ENCODE peak calls at places on chromosome 12, in six cellular contexts. A is fibroblast of pulmonary artery, I is kidney, S is fibroblast of mammary gland, N is neural progenitor cell, B is ovary. H is an unnamed sample.
A peak's percentile ranks its signal among the peaks of the same experiment; 100 is the strongest.

GRCh38 chr12:13234045-13234641 is 37.6 kb downstream of the EMP1 start:
- DNase-seq in N (peak; percentile 66), A (peak; percentile 80), B (peak; percentile 41), S (peak; percentile 76), I (no peak), H (peak; percentile 55)

GRCh38 chr12:121751034-121751433 is 38.5 kb downstream of the TMEM120B start:
- DNase-seq in A (no peak), B (no peak), N (no peak), I (peak; percentile 37), S (no peak), H (no peak)

GRCh38 chr12:64296301-64296700 is 74.2 kb upstream of the KICS2 start:
- DNase-seq in B (no peak), I (no peak), N (no peak), A (no peak), S (no peak), H (no peak)

GRCh38 chr12:107488666-107489065 is 196.9 kb upstream of the PWP1 start:
- DNase-seq in A (no peak), N (no peak), S (peak; percentile 87), B (no peak), I (no peak), H (no peak)

GRCh38 chr12:104790296-104791125 is 167.6 kb downstream of the SLC41A2 start:
- DNase-seq in B (peak; percentile 49), I (peak; percentile 82), N (peak; percentile 72), A (no peak), S (peak; percentile 10), H (peak; percentile 74)

GRCh38 chr12:124448955-124449622 is 118.3 kb downstream of the NCOR2 start:
- DNase-seq in A (no peak), I (peak; percentile 46), B (no peak), N (no peak), S (no peak), H (no peak)

GRCh38 chr12:4435537-4435936 is 10.1 kb downstream of the FGF6 start:
- DNase-seq in N (no peak), I (no peak), B (no peak), A (no peak), S (no peak), H (no peak)

GRCh38 chr12:27899151-27899661 is 73.3 kb downstream of the PTHLH start:
- DNase-seq in S (peak; percentile 98), I (no peak), N (no peak), A (peak; percentile 98), B (no peak), H (no peak)

GRCh38 chr12:114774181-114774580 is 90.2 kb upstream of the TBX3 start:
- DNase-seq in B (no peak), A (peak; percentile 94), S (peak; percentile 7), N (no peak), I (no peak), H (peak; percentile 95)

GRCh38 chr12:54443446-54443845 is 24.4 kb upstream of the ITGA5 start:
- DNase-seq in A (no peak), N (no peak), B (no peak), I (no peak), S (no peak), H (no peak)

GRCh38 chr12:5873341-5873919 is 71.6 kb downstream of the ANO2 start:
- DNase-seq in B (no peak), S (no peak), A (no peak), N (peak; percentile 46), I (no peak), H (no peak)

GRCh38 chr12:3882896-3883564 is 9.8 kb upstream of the PARP11 start:
- DNase-seq in I (no peak), S (peak; percentile 31), N (no peak), A (peak; percentile 36), B (no peak), H (no peak)

GRCh38 chr12:124420972-124421674 is 126.2 kb downstream of the RFLNA start:
- DNase-seq in S (no peak), B (no peak), I (no peak), A (no peak), N (no peak), H (peak; percentile 78)

GRCh38 chr12:31773223-31773750 is 44.5 kb upstream of the AMN1 start:
- DNase-seq in N (no peak), S (peak; percentile 12), B (no peak), A (peak; percentile 68), I (no peak), H (no peak)

GRCh38 chr12:117272690-117273089 is 82.4 kb upstream of the FBXO21 start:
- DNase-seq in S (no peak), I (no peak), N (no peak), A (no peak), B (no peak), H (no peak)

GRCh38 chr12:52254965-52255751 is 19.3 kb upstream of the KRT86 start:
- DNase-seq in I (peak; percentile 11), N (no peak), A (no peak), B (no peak), S (no peak), H (no peak)

GRCh38 chr12:50344245-50344644 is 52.2 kb downstream of the FAM186A start:
- DNase-seq in N (no peak), S (no peak), A (no peak), I (no peak), B (no peak), H (no peak)

GRCh38 chr12:79512068-79512467 is 178.7 kb downstream of the PAWR start:
- DNase-seq in A (no peak), B (no peak), S (no peak), I (no peak), N (peak; percentile 47), H (no peak)

GRCh38 chr12:50220357-50221061 is 53.3 kb upstream of the CERS5 start:
- DNase-seq in I (no peak), B (no peak), A (peak; percentile 81), N (peak; percentile 24), S (peak; percentile 82), H (no peak)

GRCh38 chr12:3171195-3171591 is 94.0 kb downstream of the TSPAN9 start:
- DNase-seq in B (no peak), S (peak; percentile 42), A (no peak), I (peak; percentile 1), N (no peak), H (no peak)

GRCh38 chr12:65449400-65449799 is 170.9 kb downstream of the MSRB3 start:
- DNase-seq in S (peak; percentile 55), B (no peak), A (peak; percentile 21), I (no peak), N (no peak), H (no peak)

GRCh38 chr12:43914391-43914790 is 78.5 kb downstream of the TMEM117 start:
- DNase-seq in I (no peak), A (no peak), B (no peak), N (no peak), S (no peak), H (no peak)

GRCh38 chr12:62192486-62193250 is 67.5 kb upstream of the USP15 start:
- DNase-seq in B (peak; percentile 58), I (no peak), A (peak; percentile 90), S (peak; percentile 84), N (peak; percentile 89), H (peak; percentile 71)
- H3K4me3 ChIP-seq in B (peak overlapping the region; percentile 37), I (peak overlapping the region; percentile 55), A (peak overlapping the region; percentile 39), S (peak overlapping the region; percentile 27), N (peak overlapping the region; percentile 65), H (peak overlapping the region; percentile 23)

GRCh38 chr12:58395470-58395869 is 454.1 kb downstream of the ATP23 start:
- DNase-seq in A (no peak), I (no peak), N (no peak), S (peak; percentile 48), B (no peak), H (no peak)
- TF ChIP-seq CTCF in A (no peak), I (no peak), N (no peak), S (no peak), B (no peak), H (no peak)

GRCh38 chr12:130577348-130577747 is 138.8 kb downstream of the RIMBP2 start:
- DNase-seq in S (no peak), I (no peak), N (no peak), A (no peak), B (no peak), H (peak; percentile 25)
- H3K4me3 ChIP-seq in S (no peak overlapping the region), I (no peak overlapping the region), N (no peak overlapping the region), A (no peak overlapping the region), B (no peak overlapping the region), H (no peak overlapping the region)

GRCh38 chr12:119699199-119699765 is 31.3 kb downstream of the PRKAB1 start:
- DNase-seq in A (no peak), S (no peak), N (no peak), B (no peak), I (peak; percentile 91), H (peak; percentile 93)
- TF ChIP-seq CTCF in A (no peak), S (no peak), N (no peak), B (no peak), I (no peak), H (peak; percentile 48)

GRCh38 chr12:53424626-53425514 is 1.2 kb downstream of the AMHR2 start:
- DNase-seq in I (peak; percentile 53), A (peak; percentile 39), B (peak; percentile 86), S (no peak), N (peak; percentile 38), H (peak; percentile 85)
- H3K4me3 ChIP-seq in I (no peak overlapping the region), A (no peak overlapping the region), B (peak overlapping the region; percentile 1), S (no peak overlapping the region), N (no peak overlapping the region), H (no peak overlapping the region)

GRCh38 chr12:38386238-38386985 is 69.8 kb downstream of the ALG10B start:
- DNase-seq in N (no peak), I (no peak), S (no peak), A (no peak), B (no peak), H (no peak)

GRCh38 chr12:38389581-38389980 is 73.0 kb downstream of the ALG10B start:
- DNase-seq in I (no peak), S (no peak), N (no peak), A (no peak), B (no peak), H (no peak)

GRCh38 chr12:38385492-38385864 is 68.9 kb downstream of the ALG10B start:
- DNase-seq in A (no peak), N (no peak), I (no peak), S (no peak), B (no peak), H (no peak)

DNA sequence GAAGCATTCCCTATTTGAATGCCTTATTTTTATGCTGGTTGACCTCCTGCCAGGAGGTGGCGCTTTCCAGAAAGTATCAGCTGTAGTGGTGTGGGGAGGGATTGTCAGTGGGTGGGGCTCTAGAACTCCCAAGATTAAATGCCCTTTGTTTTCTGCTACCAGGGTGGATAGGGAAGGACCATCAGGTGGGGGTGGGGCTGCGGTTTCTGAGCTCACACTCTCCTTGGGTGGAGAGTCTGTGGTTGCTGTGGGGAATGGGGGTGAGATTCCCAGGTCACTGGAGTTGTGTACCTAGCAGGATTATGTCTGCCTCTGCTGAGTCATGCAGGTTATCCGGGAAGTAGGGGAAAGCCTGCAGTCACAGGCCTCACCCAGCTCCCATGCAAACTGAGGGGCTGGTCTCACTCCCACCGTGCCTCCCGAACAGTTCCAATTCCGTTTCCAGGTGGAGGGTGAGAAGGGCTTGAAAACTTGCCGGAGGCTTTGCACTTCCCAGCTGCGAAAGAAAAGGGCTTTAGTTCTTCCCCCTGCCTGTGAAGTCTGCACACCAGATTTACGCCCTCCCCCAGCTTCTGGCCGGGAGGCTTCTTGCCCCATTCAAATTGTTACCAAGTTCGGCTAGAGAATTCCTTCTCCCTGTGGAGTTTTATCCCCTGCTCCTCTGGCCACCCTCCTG is 68.4 kb downstream of the ALG10B start:
- DNase-seq in N (peak; percentile 7), S (no peak), I (peak; percentile 40), A (no peak), B (no peak), H (no peak)
- TF ChIP-seq CTCF in N (peak; percentile 46), S (no peak), I (no peak), A (no peak), B (no peak), H (no peak)

H was measured in adrenal gland.